ENCODE peak calls at places on chromosomes 13 and 19, in four cellular contexts. S, D, F and P are unnamed samples.

GRCh38 chr13:97002581-97002980 is 8.3 kb upstream of the OXGR1 start:
- DNase-seq in S (no peak), D (no peak), F (no peak), P (no peak)

GRCh38 chr13:113184568-113185440 is 23.7 kb downstream of the PCID2 start:
- DNase-seq in S (no peak), D (no peak), F (no peak), P (no peak)

GRCh38 chr13:30607908-30608307 is 9.8 kb upstream of the USPL1 start:
- DNase-seq in S (no peak), D (no peak), F (no peak), P (no peak)

GRCh38 chr19:6066661-6067646 is 43.3 kb downstream of the RFX2 start:
- DNase-seq in S (peak; percentile 46), D (peak; percentile 80), F (peak; percentile 96), P (no peak)

GRCh38 chr13:67369895-67370660 is 139.9 kb upstream of the PCDH9 start:
- DNase-seq in S (no peak), D (no peak), F (no peak), P (peak; percentile 70)

GRCh38 chr13:36788276-36788675 is 30.7 kb upstream of the RFXAP start:
- DNase-seq in S (no peak), D (no peak), F (no peak), P (no peak)

GRCh38 chr19:11736696-11737095 is 2.0 kb downstream of the ZNF823 start:
- DNase-seq in S (peak; percentile 71), D (no peak), F (no peak), P (no peak)

GRCh38 chr13:83731113-83731512 is 151.2 kb downstream of the SLITRK1 start:
- DNase-seq in S (no peak), D (no peak), F (no peak), P (no peak)

GRCh38 chr19:16457195-16457953 is 14.4 kb downstream of the EPS15L1 start:
- DNase-seq in S (no peak), D (no peak), F (peak; percentile 32), P (no peak)

GRCh38 chr13:104314926-104315535 is 1248.8 kb upstream of the SLC10A2 start:
- DNase-seq in S (no peak), D (no peak), F (no peak), P (no peak)

GRCh38 chr19:35712529-35712909 is 5.3 kb upstream of the KMT2B start:
- DNase-seq in S (no peak), D (no peak), F (no peak), P (no peak)

GRCh38 chr19:51461723-51462161 is 3.5 kb upstream of the SIGLEC8 start:
- DNase-seq in S (no peak), D (no peak), F (no peak), P (no peak)

GRCh38 chr13:88526853-88527215 is 855.7 kb downstream of the SLITRK5 start:
- DNase-seq in S (no peak), D (no peak), F (no peak), P (no peak)

GRCh38 chr13:76229281-76229680 is 593.2 kb downstream of the LMO7 start:
- DNase-seq in S (no peak), D (no peak), F (no peak), P (no peak)

GRCh38 chr19:2653717-2654584 is 48.5 kb downstream of the GNG7 start:
- DNase-seq in S (no peak), D (no peak), F (no peak), P (no peak)

GRCh38 chr19:31531326-31531725 is 182.1 kb upstream of the TSHZ3 start:
- DNase-seq in S (no peak), D (no peak), F (no peak), P (no peak)

GRCh38 chr19:13031917-13032623 is 36.8 kb downstream of the NFIX start:
- DNase-seq in S (no peak), D (no peak), F (no peak), P (no peak)

GRCh38 chr13:27578121-27579030 is 42.0 kb downstream of the LNX2 start:
- DNase-seq in S (no peak), D (no peak), F (no peak), P (no peak)

GRCh38 chr19:7790416-7790815 is 27.4 kb downstream of the CLEC4M start:
- DNase-seq in S (no peak), D (no peak), F (no peak), P (no peak)

GRCh38 chr13:33057019-33057785 is 41.0 kb downstream of the KL start:
- DNase-seq in S (no peak), D (no peak), F (no peak), P (no peak)

GRCh38 chr13:65378943-65379519 is 1851.1 kb downstream of the PCDH9 start:
- DNase-seq in S (no peak), D (no peak), F (no peak), P (no peak)

GRCh38 chr19:45076029-45076850 is at the start of gene ZNF296:
- DNase-seq in S (no peak), D (peak; percentile 70), F (no peak), P (no peak)

GRCh38 chr13:89749888-89750287 is 1597.6 kb upstream of the MIR17HG start:
- DNase-seq in S (no peak), D (no peak), F (no peak), P (no peak)

GRCh38 chr13:110503979-110504499 is 57.5 kb downstream of the RAB20 start:
- DNase-seq in S (no peak), D (no peak), F (no peak), P (no peak)

GRCh38 chr13:46160474-46161066 is 21.4 kb downstream of the LCP1 start:
- DNase-seq in S (no peak), D (peak; percentile 38), F (peak; percentile 18), P (peak; percentile 11)

GRCh38 chr13:40388617-40389016 is 277.8 kb downstream of the FOXO1 start:
- DNase-seq in S (no peak), D (no peak), F (no peak), P (no peak)

GRCh38 chr19:45913874-45914830 is at the start of gene NANOS2:
- DNase-seq in S (no peak), D (no peak), F (no peak), P (no peak)

GRCh38 chr13:89925107-89925506 is 1422.4 kb upstream of the MIR17HG start:
- DNase-seq in S (no peak), D (no peak), F (no peak), P (no peak)

GRCh38 chr13:67574320-67575233 is 344.4 kb upstream of the PCDH9 start:
- DNase-seq in S (no peak), D (no peak), F (no peak), P (peak; percentile 33)

GRCh38 chr13:44870456-44870929 is 118.8 kb downstream of the NUFIP1 start:
- DNase-seq in S (no peak), D (no peak), F (no peak), P (no peak)

GRCh38 chr13:25118371-25118770 is 22.4 kb downstream of the PABPC3 start:
- DNase-seq in S (no peak), D (no peak), F (no peak), P (no peak)

GRCh38 chr19:39679056-39679790 is 23.5 kb downstream of the LGALS16 start:
- DNase-seq in S (no peak), D (no peak), F (no peak), P (no peak)

GRCh38 chr13:67229438-67230242 is 496 bp downstream of the PCDH9 start:
- DNase-seq in S (no peak), D (no peak), F (no peak), P (no peak)

GRCh38 chr13:26941345-26942174 is 181.0 kb upstream of the GPR12 start:
- DNase-seq in S (no peak), D (no peak), F (no peak), P (peak; percentile 49)

GRCh38 chr19:57245959-57246358 is 5.5 kb downstream of the ZNF805 start:
- DNase-seq in S (no peak), D (no peak), F (no peak), P (no peak)

GRCh38 chr19:2476451-2477140 is 669 bp downstream of the GADD45B start:
- DNase-seq in S (no peak), D (no peak), F (no peak), P (no peak)

GRCh38 chr13:32911506-32911905 is 104.7 kb upstream of the KL start:
- DNase-seq in S (no peak), D (peak; percentile 44), F (no peak), P (no peak)

GRCh38 chr19:21328402-21328801 is 808 bp downstream of the ZNF708 start:
- DNase-seq in S (no peak), D (no peak), F (no peak), P (no peak)